ENCODE peak calls at places on chromosomes 11 and 22, in seven cellular contexts. One of them, this sample, is unnamed.

GRCh38 chr11:81655351-81655750 is 1078.3 kb downstream of the FAM181B start:
- DNase-seq in spleen: no peak
- DNase-seq in Peyer's patch: no peak
- DNase-seq in H54: no peak
- DNase-seq in lower leg skin: no peak
- DNase-seq in prostate gland: no peak
- DNase-seq in transverse colon: no peak
- DNase-seq in this sample: no peak

GRCh38 chr11:127919206-127920000 is 668.0 kb downstream of the ETS1 start:
- DNase-seq in spleen: no peak
- DNase-seq in Peyer's patch: no peak
- DNase-seq in H54: no peak
- DNase-seq in lower leg skin: no peak
- DNase-seq in prostate gland: no peak
- DNase-seq in transverse colon: no peak
- DNase-seq in this sample: no peak

GRCh38 chr11:60762851-60763691 is 6.4 kb downstream of the MS4A15 start:
- DNase-seq in spleen: peak
- DNase-seq in Peyer's patch: no peak
- DNase-seq in H54: no peak
- DNase-seq in lower leg skin: no peak
- DNase-seq in prostate gland: no peak
- DNase-seq in transverse colon: no peak
- DNase-seq in this sample: no peak

GRCh38 chr11:57651408-57651807 is 1.7 kb upstream of the YPEL4 start:
- DNase-seq in spleen: no peak
- DNase-seq in Peyer's patch: no peak
- DNase-seq in H54: no peak
- DNase-seq in lower leg skin: no peak
- DNase-seq in prostate gland: no peak
- DNase-seq in transverse colon: no peak
- DNase-seq in this sample: no peak

GRCh38 chr22:45314789-45315188 is 5.1 kb downstream of the FAM118A start:
- DNase-seq in spleen: no peak
- DNase-seq in Peyer's patch: no peak
- DNase-seq in H54: no peak
- DNase-seq in lower leg skin: no peak
- DNase-seq in prostate gland: no peak
- DNase-seq in transverse colon: no peak
- DNase-seq in this sample: peak

GRCh38 chr11:95072948-95073347 is 6.2 kb downstream of the SRSF8 start:
- DNase-seq in spleen: no peak
- DNase-seq in Peyer's patch: no peak
- DNase-seq in H54: no peak
- DNase-seq in lower leg skin: no peak
- DNase-seq in prostate gland: no peak
- DNase-seq in transverse colon: no peak
- DNase-seq in this sample: no peak

GRCh38 chr11:44741976-44742375 is 15.2 kb downstream of the TSPAN18 start:
- DNase-seq in spleen: no peak
- DNase-seq in Peyer's patch: no peak
- DNase-seq in H54: no peak
- DNase-seq in lower leg skin: no peak
- DNase-seq in prostate gland: no peak
- DNase-seq in transverse colon: no peak
- DNase-seq in this sample: no peak

GRCh38 chr11:78313898-78314297 is 103.7 kb downstream of the GAB2 start:
- DNase-seq in spleen: no peak
- DNase-seq in Peyer's patch: no peak
- DNase-seq in H54: no peak
- DNase-seq in lower leg skin: no peak
- DNase-seq in prostate gland: no peak
- DNase-seq in transverse colon: peak
- DNase-seq in this sample: no peak

GRCh38 chr11:111441443-111441842 is 62.4 kb upstream of the POU2AF1 start:
- DNase-seq in spleen: no peak
- DNase-seq in Peyer's patch: no peak
- DNase-seq in H54: no peak
- DNase-seq in lower leg skin: no peak
- DNase-seq in prostate gland: no peak
- DNase-seq in transverse colon: no peak
- DNase-seq in this sample: no peak

GRCh38 chr11:62030071-62030684 is 62.7 kb upstream of the FTH1 start:
- DNase-seq in spleen: no peak
- DNase-seq in Peyer's patch: no peak
- DNase-seq in H54: no peak
- DNase-seq in lower leg skin: no peak
- DNase-seq in prostate gland: no peak
- DNase-seq in transverse colon: no peak
- DNase-seq in this sample: no peak

GRCh38 chr11:120574881-120575280 is 63.3 kb downstream of the GRIK4 start:
- DNase-seq in spleen: peak
- DNase-seq in Peyer's patch: no peak
- DNase-seq in H54: no peak
- DNase-seq in lower leg skin: no peak
- DNase-seq in prostate gland: no peak
- DNase-seq in transverse colon: no peak
- DNase-seq in this sample: no peak

GRCh38 chr11:121416909-121417567 is 35.1 kb upstream of the SORL1 start:
- DNase-seq in spleen: peak
- DNase-seq in Peyer's patch: peak
- DNase-seq in H54: no peak
- DNase-seq in lower leg skin: peak
- DNase-seq in prostate gland: peak
- DNase-seq in transverse colon: peak
- DNase-seq in this sample: peak

GRCh38 chr11:66545701-66546367 is at the start of gene ZDHHC24:
- DNase-seq in spleen: peak
- DNase-seq in Peyer's patch: peak
- DNase-seq in H54: peak
- DNase-seq in lower leg skin: peak
- DNase-seq in prostate gland: peak
- DNase-seq in transverse colon: peak
- DNase-seq in this sample: peak

GRCh38 chr11:36953986-36954385 is 355.9 kb upstream of the RAG2 start:
- DNase-seq in spleen: no peak
- DNase-seq in Peyer's patch: no peak
- DNase-seq in H54: no peak
- DNase-seq in lower leg skin: no peak
- DNase-seq in prostate gland: no peak
- DNase-seq in transverse colon: no peak
- DNase-seq in this sample: no peak

GRCh38 chr11:61657566-61657965 is 22.6 kb upstream of the DAGLA start:
- DNase-seq in spleen: no peak
- DNase-seq in Peyer's patch: no peak
- DNase-seq in H54: no peak
- DNase-seq in lower leg skin: no peak
- DNase-seq in prostate gland: peak
- DNase-seq in transverse colon: no peak
- DNase-seq in this sample: no peak

GRCh38 chr11:17918049-17918605 is 94.7 kb downstream of the SERGEF start:
- DNase-seq in spleen: no peak
- DNase-seq in Peyer's patch: no peak
- DNase-seq in H54: no peak
- DNase-seq in lower leg skin: no peak
- DNase-seq in prostate gland: no peak
- DNase-seq in transverse colon: no peak
- DNase-seq in this sample: no peak

GRCh38 chr11:10453261-10453660 is 1.8 kb upstream of the AMPD3 start:
- DNase-seq in spleen: no peak
- DNase-seq in Peyer's patch: no peak
- DNase-seq in H54: no peak
- DNase-seq in lower leg skin: no peak
- DNase-seq in prostate gland: no peak
- DNase-seq in transverse colon: no peak
- DNase-seq in this sample: no peak

DNA sequence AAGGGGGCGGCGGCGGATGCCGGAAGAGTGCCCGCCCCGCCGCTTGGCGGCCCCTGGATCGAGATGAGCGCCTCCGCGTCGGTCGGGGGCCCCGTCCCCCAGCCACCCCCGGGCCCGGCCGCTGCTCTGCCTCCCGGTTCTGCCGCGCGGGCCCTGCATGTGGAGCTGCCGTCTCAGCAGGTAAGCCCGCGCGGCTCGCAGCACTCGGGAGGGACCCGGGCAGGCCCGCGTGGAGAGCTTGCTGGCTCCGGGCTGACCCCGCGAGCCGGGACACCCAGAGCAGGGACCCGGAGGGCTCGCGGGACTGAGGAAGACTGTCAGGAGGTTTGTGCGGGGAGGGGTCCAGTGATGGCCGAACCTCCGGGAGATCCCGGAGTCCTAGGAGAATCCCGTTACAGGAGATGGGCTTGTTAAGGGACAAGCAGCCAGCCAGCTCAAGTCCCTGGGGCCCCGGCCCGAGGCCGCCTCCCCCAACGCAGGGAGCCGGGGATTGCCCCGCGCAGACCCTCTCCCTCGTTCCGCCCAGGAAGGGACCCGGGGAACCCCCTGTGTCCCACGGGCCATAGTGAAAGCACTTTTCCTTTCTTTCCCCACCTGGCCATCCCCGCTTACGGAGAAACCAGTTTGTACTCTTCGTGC is 454 bp downstream of the UVRAG start:
- DNase-seq in spleen: peak
- DNase-seq in Peyer's patch: no peak
- DNase-seq in H54: peak
- DNase-seq in lower leg skin: peak
- DNase-seq in prostate gland: no peak
- DNase-seq in transverse colon: peak
- DNase-seq in this sample: peak
- TF ChIP-seq POLR2A in spleen: no peak
- TF ChIP-seq POLR2A in Peyer's patch: no peak
- TF ChIP-seq POLR2A in H54: no peak
- TF ChIP-seq POLR2A in lower leg skin: no peak
- TF ChIP-seq POLR2A in prostate gland: no peak
- TF ChIP-seq POLR2A in transverse colon: peak
- TF ChIP-seq POLR2A in this sample: peak

GRCh38 chr11:93729129-93729616 is 12.1 kb downstream of the TAF1D start:
- DNase-seq in spleen: no peak
- DNase-seq in Peyer's patch: no peak
- DNase-seq in H54: no peak
- DNase-seq in lower leg skin: no peak
- DNase-seq in prostate gland: no peak
- DNase-seq in transverse colon: no peak
- DNase-seq in this sample: no peak
- TF ChIP-seq POLR2A in spleen: no peak
- TF ChIP-seq POLR2A in Peyer's patch: no peak
- TF ChIP-seq POLR2A in H54: no peak
- TF ChIP-seq POLR2A in lower leg skin: no peak
- TF ChIP-seq POLR2A in prostate gland: no peak
- TF ChIP-seq POLR2A in transverse colon: no peak
- TF ChIP-seq POLR2A in this sample: peak

GRCh38 chr22:42933783-42934144 is 76.7 kb upstream of the ARFGAP3 start:
- DNase-seq in spleen: no peak
- DNase-seq in Peyer's patch: no peak
- DNase-seq in H54: peak
- DNase-seq in lower leg skin: no peak
- DNase-seq in prostate gland: peak
- DNase-seq in transverse colon: no peak
- DNase-seq in this sample: no peak

GRCh38 chr22:42932197-42932519 is 75.1 kb upstream of the ARFGAP3 start:
- DNase-seq in spleen: no peak
- DNase-seq in Peyer's patch: no peak
- DNase-seq in H54: no peak
- DNase-seq in lower leg skin: no peak
- DNase-seq in prostate gland: no peak
- DNase-seq in transverse colon: no peak
- DNase-seq in this sample: no peak

GRCh38 chr22:42931421-42932196 is 74.5 kb upstream of the ARFGAP3 start:
- DNase-seq in spleen: peak
- DNase-seq in Peyer's patch: peak
- DNase-seq in H54: no peak
- DNase-seq in lower leg skin: no peak
- DNase-seq in prostate gland: no peak
- DNase-seq in transverse colon: no peak
- DNase-seq in this sample: no peak

GRCh38 chr22:42932857-42933782 is 76.0 kb upstream of the ARFGAP3 start:
- DNase-seq in spleen: peak
- DNase-seq in Peyer's patch: peak
- DNase-seq in H54: no peak
- DNase-seq in lower leg skin: no peak
- DNase-seq in prostate gland: no peak
- DNase-seq in transverse colon: no peak
- DNase-seq in this sample: no peak

GRCh38 chr22:42934338-42934737 is 77.3 kb upstream of the ARFGAP3 start:
- DNase-seq in spleen: peak
- DNase-seq in Peyer's patch: peak
- DNase-seq in H54: no peak
- DNase-seq in lower leg skin: no peak
- DNase-seq in prostate gland: no peak
- DNase-seq in transverse colon: no peak
- DNase-seq in this sample: no peak
- TF ChIP-seq POLR2A in spleen: no peak
- TF ChIP-seq POLR2A in Peyer's patch: no peak
- TF ChIP-seq POLR2A in H54: no peak
- TF ChIP-seq POLR2A in lower leg skin: no peak
- TF ChIP-seq POLR2A in prostate gland: no peak
- TF ChIP-seq POLR2A in transverse colon: no peak
- TF ChIP-seq POLR2A in this sample: no peak

DNA sequence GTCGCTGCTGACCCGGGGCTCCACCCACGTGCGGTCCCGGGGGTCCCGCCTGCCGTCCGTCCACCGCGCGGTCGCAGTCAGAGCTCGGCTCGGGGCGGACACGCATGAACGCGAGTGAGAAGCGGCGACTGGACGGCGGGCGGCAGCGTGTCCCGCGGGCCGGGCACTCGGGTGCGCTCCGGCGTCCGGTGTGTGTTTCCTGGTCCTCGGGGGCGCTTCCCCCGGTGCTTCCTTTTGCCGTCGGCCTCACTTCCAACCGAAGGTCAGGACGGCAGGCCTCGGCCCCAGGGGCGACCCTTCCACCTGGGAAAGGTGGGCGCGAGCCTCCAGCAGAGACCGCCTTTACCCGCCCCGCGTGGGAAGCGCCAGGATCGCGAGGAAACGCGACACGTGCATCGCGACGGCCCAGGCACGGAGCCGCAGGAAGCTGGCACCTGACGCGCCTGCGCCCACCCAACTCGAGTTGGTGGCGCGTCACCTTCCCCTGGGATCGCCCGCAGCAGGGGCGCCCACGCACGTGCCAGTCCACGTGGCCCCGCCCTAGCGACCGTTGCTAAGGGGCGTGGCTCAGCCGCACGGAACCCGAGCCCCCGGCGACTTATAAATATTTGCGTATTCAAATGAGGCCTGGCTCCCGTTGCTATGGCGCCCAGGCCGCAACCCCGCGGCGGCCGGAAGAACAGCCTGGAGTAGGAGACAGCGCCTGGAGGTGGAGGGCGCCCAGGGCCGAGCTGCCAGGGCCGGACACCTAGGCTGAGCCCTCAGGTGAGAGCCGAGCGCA is at the start of gene LRRC56:
- DNase-seq in spleen: peak
- DNase-seq in Peyer's patch: peak
- DNase-seq in H54: no peak
- DNase-seq in lower leg skin: peak
- DNase-seq in prostate gland: peak
- DNase-seq in transverse colon: peak
- DNase-seq in this sample: peak
- TF ChIP-seq POLR2A in spleen: peak
- TF ChIP-seq POLR2A in Peyer's patch: peak
- TF ChIP-seq POLR2A in H54: no peak
- TF ChIP-seq POLR2A in lower leg skin: no peak
- TF ChIP-seq POLR2A in prostate gland: peak
- TF ChIP-seq POLR2A in transverse colon: peak
- TF ChIP-seq POLR2A in this sample: peak

This sample was measured in erythroblast.